ENCODE peak calls at places on chromosomes 7 and 10, in seven cellular contexts. F is kidney glomerular epithelial cell, O is EH, D is B cell, Y is substantia nigra, K is putamen, W is BE2C. N is an unnamed sample.

GRCh38 chr7:102451371-102452054 is 13.2 kb downstream of the ALKBH4 start:
- DNase-seq in F (no peak), O (peak), D (no peak), Y (no peak), K (no peak), W (peak), N (no peak)

GRCh38 chr10:132231656-132232552 is 45.2 kb downstream of the DPYSL4 start:
- DNase-seq in F (no peak), O (no peak), D (peak), Y (no peak), K (no peak), W (no peak), N (no peak)

GRCh38 chr10:132540456-132540855 is 2.9 kb downstream of the INPP5A start:
- DNase-seq in F (no peak), O (peak), D (no peak), Y (no peak), K (no peak), W (no peak), N (no peak)

GRCh38 chr10:100038561-100039071 is 28.9 kb upstream of the DNMBP start:
- DNase-seq in F (no peak), O (no peak), D (no peak), Y (no peak), K (no peak), W (no peak), N (no peak)

GRCh38 chr7:44134943-44135628 is 6.0 kb downstream of the MYL7 start:
- DNase-seq in F (peak), O (no peak), D (no peak), Y (peak), K (no peak), W (no peak), N (no peak)

GRCh38 chr10:124685251-124685650 is 58.9 kb downstream of the FAM53B start:
- DNase-seq in F (no peak), O (no peak), D (no peak), Y (peak), K (no peak), W (no peak), N (no peak)

GRCh38 chr7:64959072-64959747 is 31.6 kb downstream of the ZNF117 start:
- DNase-seq in F (no peak), O (no peak), D (no peak), Y (no peak), K (no peak), W (peak), N (no peak)

GRCh38 chr7:17301491-17302101 is 3.1 kb downstream of the AHR start:
- DNase-seq in F (peak), O (peak), D (peak), Y (no peak), K (peak), W (peak), N (no peak)

GRCh38 chr10:50552308-50552707 is 71.4 kb downstream of the SGMS1 start:
- DNase-seq in F (no peak), O (peak), D (no peak), Y (no peak), K (no peak), W (no peak), N (no peak)

GRCh38 chr10:124384142-124384541 is 34.6 kb downstream of the OAT start:
- DNase-seq in F (no peak), O (no peak), D (no peak), Y (peak), K (no peak), W (no peak), N (no peak)

GRCh38 chr7:131111081-131111576 is 216.5 kb upstream of the MKLN1 start:
- DNase-seq in F (peak), O (peak), D (no peak), Y (no peak), K (peak), W (no peak), N (no peak)

GRCh38 chr7:42617781-42618457 is 294.0 kb downstream of the C7orf25 start:
- DNase-seq in F (no peak), O (no peak), D (no peak), Y (no peak), K (no peak), W (no peak), N (no peak)

GRCh38 chr7:17207220-17207619 is 91.2 kb upstream of the AHR start:
- DNase-seq in F (no peak), O (no peak), D (no peak), Y (no peak), K (no peak), W (no peak), N (no peak)

GRCh38 chr10:122249991-122250750 is 20.9 kb upstream of the BTBD16 start:
- DNase-seq in F (no peak), O (no peak), D (no peak), Y (no peak), K (no peak), W (no peak), N (no peak)

GRCh38 chr10:124372906-124373305 is 45.8 kb downstream of the OAT start:
- DNase-seq in F (no peak), O (no peak), D (no peak), Y (no peak), K (peak), W (no peak), N (no peak)

GRCh38 chr7:136333636-136334035 is 356.5 kb upstream of the MTPN start:
- DNase-seq in F (no peak), O (no peak), D (no peak), Y (no peak), K (no peak), W (no peak), N (no peak)

GRCh38 chr7:129163875-129164544 is 19.5 kb downstream of the TSPAN33 start:
- DNase-seq in F (no peak), O (peak), D (no peak), Y (no peak), K (no peak), W (no peak), N (no peak)

GRCh38 chr10:62594093-62594520 is 210.4 kb upstream of the ADO start:
- DNase-seq in F (peak), O (peak), D (peak), Y (peak), K (peak), W (peak), N (peak)

GRCh38 chr10:107971411-107971810 is 806.9 kb upstream of the SORCS1 start:
- DNase-seq in F (no peak), O (no peak), D (no peak), Y (no peak), K (no peak), W (no peak), N (no peak)